ENCODE peak calls at places on chromosomes 1 and 21, in nine cellular contexts. S is kidney; A is germinal center; N is PC-9; V is A549; I is NT2/D1; M is T-helper 1 cell; F is stimulated activated CD4-positive, alpha-beta T cell treated with anti-CD3 and anti-CD28 coated beads, Interleukin-1b, Interleukin-23, amount 100 ng/mL, for 48 hours; P is fibroblast of the conjunctiva. E is an unnamed sample.

GRCh38 chr1:111030590-111030989 is 66.9 kb upstream of the LRIF1 start:
- DNase-seq in S (no peak), A (peak; percentile 61), N (peak; percentile 33), V (peak; percentile 61), I (peak; percentile 46), M (no peak), F (peak; percentile 31), P (peak; percentile 10), E (peak; percentile 83)

GRCh38 chr1:179506199-179506598 is 69.5 kb downstream of the NPHS2 start:
- DNase-seq in S (no peak), A (no peak), N (no peak), V (no peak), I (no peak), M (no peak), F (no peak), P (no peak), E (peak; percentile 19)

GRCh38 chr1:68624233-68624632 is 127.4 kb upstream of the DEPDC1 start:
- DNase-seq in S (no peak), A (no peak), N (peak; percentile 29), V (peak; percentile 39), I (peak; percentile 60), M (no peak), F (no peak), P (peak; percentile 42), E (no peak)

GRCh38 chr1:16615253-16616252 is 2.2 kb upstream of the NBPF1 start:
- DNase-seq in S (peak; percentile 77), A (no peak), N (no peak), V (no peak), I (no peak), M (no peak), F (no peak), P (no peak), E (no peak)

GRCh38 chr1:201166964-201167624 is 12.8 kb upstream of the TMEM9 start:
- DNase-seq in S (no peak), A (no peak), N (no peak), V (no peak), I (no peak), M (no peak), F (no peak), P (no peak), E (no peak)

GRCh38 chr1:3738943-3739342 is 13.3 kb upstream of the CCDC27 start:
- DNase-seq in S (no peak), A (no peak), N (no peak), V (no peak), I (no peak), M (no peak), F (no peak), P (no peak), E (no peak)

GRCh38 chr1:93774707-93775106 is 93.1 kb upstream of the BCAR3 start:
- DNase-seq in S (no peak), A (no peak), N (no peak), V (no peak), I (no peak), M (no peak), F (no peak), P (no peak), E (no peak)

GRCh38 chr1:9746211-9746610 is 77.6 kb downstream of the CLSTN1 start:
- DNase-seq in S (no peak), A (no peak), N (no peak), V (no peak), I (no peak), M (no peak), F (no peak), P (no peak), E (no peak)

GRCh38 chr1:82377201-82377884 is 576.6 kb downstream of the ADGRL2 start:
- DNase-seq in S (no peak), A (no peak), N (no peak), V (no peak), I (no peak), M (no peak), F (no peak), P (no peak), E (no peak)

GRCh38 chr1:155776414-155776813 is 80.6 kb downstream of the GON4L start:
- DNase-seq in S (no peak), A (no peak), N (no peak), V (peak; percentile 18), I (no peak), M (no peak), F (no peak), P (no peak), E (no peak)

GRCh38 chr1:184152944-184153343 is 101.4 kb downstream of the TSEN15 start:
- DNase-seq in S (peak; percentile 60), A (no peak), N (no peak), V (no peak), I (no peak), M (no peak), F (no peak), P (no peak), E (no peak)

GRCh38 chr1:100799548-100799947 is 80.0 kb downstream of the VCAM1 start:
- DNase-seq in S (no peak), A (no peak), N (no peak), V (no peak), I (no peak), M (no peak), F (no peak), P (no peak), E (no peak)

GRCh38 chr1:213435715-213436114 is 384.7 kb downstream of the RPS6KC1 start:
- DNase-seq in S (no peak), A (no peak), N (no peak), V (no peak), I (peak; percentile 35), M (no peak), F (no peak), P (no peak), E (no peak)

GRCh38 chr21:38839683-38840286 is 34.1 kb downstream of the ETS2 start:
- DNase-seq in S (no peak), A (no peak), N (peak; percentile 61), V (peak; percentile 53), I (no peak), M (no peak), F (peak; percentile 54), P (peak; percentile 93), E (no peak)

GRCh38 chr21:39114871-39115658 is 68.2 kb downstream of the PSMG1 start:
- DNase-seq in S (no peak), A (no peak), N (peak; percentile 3), V (no peak), I (no peak), M (no peak), F (no peak), P (peak; percentile 20), E (no peak)